ENCODE peak calls at places on chromosomes 7 and 10, in seven cellular contexts. S is neural progenitor cell; E is thoracic aorta; Y is psoas muscle; C is CD8-positive, alpha-beta T cell; H is IMR-90; B is mammary epithelial cell. K is an unnamed sample. For H3K4me1, the result is how much of the 10 kb centered on the place peaks cover.

GRCh38 chr7:2198760-2199159 is 34.0 kb downstream of the MAD1L1 start:
- DNase-seq in S (no peak), E (no peak), Y (no peak), C (no peak), H (no peak), B (no peak), K (no peak)

GRCh38 chr10:92208736-92209135 is 82.1 kb downstream of the CPEB3 start:
- DNase-seq in S (no peak), E (no peak), Y (no peak), C (no peak), H (peak), B (peak), K (no peak)

GRCh38 chr7:19051767-19052375 is 65.6 kb downstream of the TWIST1 start:
- DNase-seq in S (peak), E (no peak), Y (no peak), C (no peak), H (peak), B (peak), K (no peak)

GRCh38 chr10:86716466-86716865 is 40.0 kb upstream of the BMPR1A start:
- DNase-seq in S (no peak), E (no peak), Y (no peak), C (no peak), H (no peak), B (no peak), K (no peak)

GRCh38 chr7:47088329-47089067 is 493.4 kb downstream of the TNS3 start:
- DNase-seq in S (peak), E (no peak), Y (peak), C (no peak), H (peak), B (peak), K (no peak)

GRCh38 chr10:51006686-51007085 is 67.6 kb upstream of the PRKG1 start:
- DNase-seq in S (no peak), E (no peak), Y (no peak), C (no peak), H (no peak), B (no peak), K (no peak)

GRCh38 chr7:129914536-129915272 is 38.1 kb downstream of the UBE2H start:
- DNase-seq in S (no peak), E (no peak), Y (no peak), C (peak), H (no peak), B (no peak), K (no peak)

GRCh38 chr7:117338020-117338419 is 15.2 kb upstream of the WNT2 start:
- DNase-seq in S (no peak), E (no peak), Y (no peak), C (no peak), H (peak), B (no peak), K (no peak)

GRCh38 chr7:21603477-21603876 is 60.6 kb downstream of the DNAH11 start:
- DNase-seq in S (no peak), E (no peak), Y (no peak), C (no peak), H (no peak), B (no peak), K (no peak)

GRCh38 chr10:50025627-50026026 is 37.4 kb downstream of the AGAP6 start:
- DNase-seq in S (no peak), E (no peak), Y (no peak), C (no peak), H (no peak), B (no peak), K (no peak)

GRCh38 chr10:21494221-21495001 is 31.1 kb downstream of the SKIDA1 start:
- DNase-seq in S (peak), E (no peak), Y (peak), C (no peak), H (no peak), B (no peak), K (no peak)

GRCh38 chr10:49277973-49278372 is 21.0 kb upstream of the C10orf71 start:
- DNase-seq in S (no peak), E (no peak), Y (no peak), C (no peak), H (no peak), B (no peak), K (peak)

GRCh38 chr7:47893721-47894365 is 54.4 kb downstream of the PKD1L1 start:
- DNase-seq in S (no peak), E (no peak), Y (no peak), C (no peak), H (no peak), B (peak), K (no peak)

GRCh38 chr7:79615466-79615865 is 162.0 kb upstream of the MAGI2 start:
- DNase-seq in S (no peak), E (no peak), Y (no peak), C (no peak), H (peak), B (peak), K (no peak)

GRCh38 chr7:100819586-100819985 is 7.7 kb downstream of the EPHB4 start:
- DNase-seq in S (no peak), E (no peak), Y (no peak), C (no peak), H (no peak), B (no peak), K (no peak)

GRCh38 chr7:140060243-140060630 is 2.5 kb downstream of the PARP12 start:
- DNase-seq in S (no peak), E (no peak), Y (no peak), C (no peak), H (no peak), B (peak), K (no peak)

GRCh38 chr7:91089382-91089963 is 174.8 kb upstream of the FZD1 start:
- DNase-seq in S (peak), E (no peak), Y (no peak), C (no peak), H (peak), B (peak), K (no peak)

GRCh38 chr7:18212308-18212707 is 184.7 kb upstream of the PRPS1L1 start:
- DNase-seq in S (no peak), E (no peak), Y (no peak), C (no peak), H (no peak), B (no peak), K (no peak)

GRCh38 chr10:68828833-68829232 is 1.5 kb downstream of the STOX1 start:
- DNase-seq in S (no peak), E (no peak), Y (no peak), C (no peak), H (no peak), B (no peak), K (no peak)

GRCh38 chr10:32271617-32272016 is 75.3 kb downstream of the EPC1 start:
- DNase-seq in S (no peak), E (no peak), Y (no peak), C (no peak), H (peak), B (peak), K (no peak)

GRCh38 chr7:34165927-34166550 is 260.7 kb downstream of the BMPER start:
- DNase-seq in S (peak), E (no peak), Y (no peak), C (no peak), H (peak), B (peak), K (no peak)

GRCh38 chr7:45563804-45564461 is 10.2 kb upstream of the ADCY1 start:
- DNase-seq in S (no peak), E (no peak), Y (no peak), C (no peak), H (no peak), B (no peak), K (no peak)

GRCh38 chr10:50501899-50502556 is 121.7 kb downstream of the SGMS1 start:
- DNase-seq in S (no peak), E (no peak), Y (no peak), C (no peak), H (no peak), B (peak), K (no peak)

GRCh38 chr7:90061077-90061476 is 93.2 kb upstream of the STEAP1 start:
- DNase-seq in S (no peak), E (no peak), Y (no peak), C (no peak), H (no peak), B (no peak), K (no peak)

GRCh38 chr10:62527019-62527827 is 153.1 kb downstream of the ZNF365 start:
- DNase-seq in S (no peak), E (no peak), Y (no peak), C (no peak), H (no peak), B (no peak), K (no peak)

GRCh38 chr7:80505900-80506500 is 5.9 kb downstream of the GNAT3 start:
- DNase-seq in S (no peak), E (no peak), Y (no peak), C (no peak), H (no peak), B (no peak), K (no peak)

GRCh38 chr10:101896466-101896865 is 52.9 kb upstream of the KCNIP2 start:
- DNase-seq in S (no peak), E (no peak), Y (no peak), C (no peak), H (peak), B (peak), K (no peak)

GRCh38 chr7:132154695-132155471 is 421.4 kb downstream of the PLXNA4 start:
- DNase-seq in S (no peak), E (no peak), Y (no peak), C (no peak), H (no peak), B (no peak), K (no peak)

GRCh38 chr7:98557538-98558031 is 59.5 kb upstream of the NPTX2 start:
- DNase-seq in S (no peak), E (no peak), Y (no peak), C (no peak), H (no peak), B (peak), K (no peak)

GRCh38 chr7:77316219-77316978 is 99.8 kb downstream of the GSAP start:
- DNase-seq in S (no peak), E (no peak), Y (no peak), C (no peak), H (no peak), B (no peak), K (no peak)

GRCh38 chr10:124266468-124267230 is 152.1 kb downstream of the OAT start:
- DNase-seq in S (no peak), E (no peak), Y (no peak), C (no peak), H (no peak), B (peak), K (peak)

GRCh38 chr10:47309403-47310089 is 9.5 kb downstream of the GDF10 start:
- DNase-seq in S (peak), E (no peak), Y (no peak), C (no peak), H (no peak), B (no peak), K (no peak)

GRCh38 chr7:131536361-131536849 is 20.0 kb downstream of the PODXL start:
- DNase-seq in S (no peak), E (no peak), Y (no peak), C (no peak), H (no peak), B (no peak), K (no peak)

GRCh38 chr7:17532861-17533404 is 234.5 kb downstream of the AHR start:
- DNase-seq in S (no peak), E (no peak), Y (no peak), C (no peak), H (peak), B (peak), K (peak)

GRCh38 chr7:45084336-45084735 is 4.4 kb downstream of the NACAD start:
- DNase-seq in S (no peak), E (no peak), Y (no peak), C (no peak), H (no peak), B (no peak), K (no peak)

GRCh38 chr10:117198088-117198487 is 799 bp downstream of the KCNK18 start:
- DNase-seq in S (peak), E (no peak), Y (no peak), C (no peak), H (no peak), B (no peak), K (no peak)

GRCh38 chr7:129896568-129897382 is 56.0 kb downstream of the UBE2H start:
- DNase-seq in S (no peak), E (no peak), Y (no peak), C (no peak), H (peak), B (peak), K (no peak)

GRCh38 chr10:30928742-30929141 is 102.9 kb downstream of the ZNF438 start:
- DNase-seq in S (no peak), E (no peak), Y (no peak), C (no peak), H (no peak), B (no peak), K (no peak)

GRCh38 chr10:112842832-112843360 is 107.2 kb upstream of the TCF7L2 start:
- DNase-seq in S (peak), E (no peak), Y (no peak), C (no peak), H (peak), B (no peak), K (no peak)

GRCh38 chr10:112844681-112845080 is 105.4 kb upstream of the TCF7L2 start:
- DNase-seq in S (no peak), E (no peak), Y (no peak), C (no peak), H (no peak), B (no peak), K (no peak)

GRCh38 chr10:112839928-112840654 is 110.0 kb upstream of the TCF7L2 start:
- DNase-seq in S (no peak), E (no peak), Y (no peak), C (no peak), H (no peak), B (no peak), K (no peak)

GRCh38 chr10:112845145-112845544 is 104.9 kb upstream of the TCF7L2 start:
- DNase-seq in S (no peak), E (no peak), Y (no peak), C (no peak), H (no peak), B (no peak), K (no peak)

GRCh38 chr10:112843623-112844022 is 106.4 kb upstream of the TCF7L2 start:
- DNase-seq in S (no peak), E (no peak), Y (no peak), C (no peak), H (no peak), B (no peak), K (no peak)
- H3K27ac ChIP-seq in S (no peak), E (no peak), Y (no peak), C (no peak), H (no peak), B (no peak), K (no peak)

DNA sequence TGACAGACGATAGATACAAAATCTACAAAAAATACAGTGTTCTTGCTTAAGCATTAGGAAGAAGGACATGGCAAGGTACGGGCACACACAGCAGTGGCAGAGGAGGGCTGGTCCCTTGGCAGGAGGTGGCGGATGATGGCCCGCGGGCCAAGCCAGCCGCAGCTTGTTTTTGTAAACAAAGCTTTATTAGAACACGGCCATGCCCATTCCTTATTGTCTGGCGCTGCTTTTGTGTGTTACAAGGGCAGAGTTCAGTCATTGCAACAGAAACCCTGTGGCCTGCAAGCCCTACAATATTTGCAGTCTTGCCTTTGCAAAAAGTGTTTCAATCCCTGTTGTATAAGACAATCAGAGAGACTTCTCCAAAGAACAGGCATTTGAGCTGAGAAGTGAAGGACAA is 30.7 kb downstream of the FGFR2 start:
- DNase-seq in S (no peak), E (no peak), Y (no peak), C (no peak), H (no peak), B (no peak), K (no peak)
- H3K4me1 ChIP-seq in S (under half), E (under half), Y (under half), C (under half), H (under half), B (under half), K (under half)

DNA sequence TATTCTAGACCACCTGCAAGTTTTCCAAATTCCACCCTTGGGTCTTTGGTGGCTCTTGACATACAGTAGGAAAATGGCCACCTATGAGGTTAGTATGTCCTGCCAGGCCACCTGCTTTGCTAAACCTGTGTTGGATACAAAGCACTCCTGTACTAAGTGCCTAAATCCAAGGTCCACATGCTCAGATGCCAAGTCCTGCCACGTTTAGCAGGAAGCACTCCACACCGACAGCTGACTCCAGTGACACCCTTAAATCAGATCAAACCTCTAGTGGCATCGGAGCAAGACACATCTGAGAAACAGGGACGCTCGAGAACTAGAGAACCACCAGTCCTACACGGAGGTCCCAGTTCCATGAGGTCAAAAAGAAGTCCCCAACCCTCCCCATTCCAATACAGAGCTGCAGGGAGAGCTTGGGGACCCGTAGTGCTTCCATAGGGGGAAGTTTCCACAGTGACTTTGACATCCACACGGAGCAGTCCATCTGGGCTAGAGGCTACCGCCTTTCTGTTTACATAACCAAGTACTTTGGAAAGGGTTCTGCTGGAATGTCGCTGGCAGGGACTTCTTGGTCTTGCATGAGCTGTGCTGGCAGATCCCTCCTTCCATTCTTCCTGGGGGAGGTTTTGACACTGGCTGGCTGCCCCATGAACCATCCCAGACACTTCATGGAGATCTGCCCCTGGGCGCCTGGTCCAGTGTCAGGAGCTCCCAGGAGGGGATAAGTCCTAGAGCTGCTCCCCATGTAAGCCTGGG is 290.6 kb downstream of the PRPF18 start:
- DNase-seq in S (no peak), E (peak), Y (peak), C (no peak), H (peak), B (no peak), K (no peak)
- H3K27ac ChIP-seq in S (no peak), E (peak), Y (no peak), C (no peak), H (no peak), B (no peak), K (no peak)

DNA sequence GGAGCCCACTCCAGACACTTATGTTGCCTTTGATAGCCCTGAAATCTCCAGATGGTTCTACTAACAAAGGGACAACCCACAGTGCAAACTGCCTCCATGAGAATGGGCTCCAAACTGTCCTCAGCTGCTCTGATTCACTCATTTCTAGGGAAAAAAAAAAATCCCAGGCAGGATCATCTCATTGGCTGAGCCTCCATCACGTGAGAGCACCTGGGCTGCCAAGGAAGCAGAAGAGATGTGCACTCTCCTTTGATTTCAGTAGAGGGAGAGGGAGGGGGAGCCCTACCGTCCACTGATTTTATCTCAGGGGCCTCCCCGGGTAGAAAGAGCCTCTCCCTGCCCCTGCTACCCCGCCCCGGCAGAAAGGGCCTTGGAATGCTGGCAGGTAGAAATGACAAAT is 725.3 kb downstream of the PHTF2 start:
- DNase-seq in S (no peak), E (no peak), Y (no peak), C (no peak), H (no peak), B (no peak), K (no peak)
- H3K4me1 ChIP-seq in S (under half), E (under half), Y (under half), C (under half), H (under half), B (under half), K (under half)

GRCh38 chr7:988426-988911 is 5.5 kb downstream of the CYP2W1 start:
- DNase-seq in S (no peak), E (no peak), Y (no peak), C (no peak), H (no peak), B (no peak), K (no peak)

GRCh38 chr7:987909-988308 is 4.9 kb downstream of the CYP2W1 start:
- DNase-seq in S (no peak), E (no peak), Y (no peak), C (no peak), H (no peak), B (no peak), K (no peak)

GRCh38 chr7:985127-985416 is 2.1 kb downstream of the CYP2W1 start:
- DNase-seq in S (no peak), E (no peak), Y (no peak), C (no peak), H (no peak), B (no peak), K (no peak)

GRCh38 chr7:985915-986741 is 3.1 kb downstream of the CYP2W1 start:
- DNase-seq in S (no peak), E (no peak), Y (no peak), C (no peak), H (peak), B (peak), K (no peak)

GRCh38 chr7:986766-987722 is 4.1 kb downstream of the CYP2W1 start:
- DNase-seq in S (no peak), E (no peak), Y (no peak), C (no peak), H (no peak), B (no peak), K (no peak)
- H3K27ac ChIP-seq in S (no peak), E (no peak), Y (no peak), C (no peak), H (no peak), B (no peak), K (no peak)

GRCh38 chr10:499991-500390 is 189.5 kb downstream of the DIP2C start:
- DNase-seq in S (no peak), E (no peak), Y (no peak), C (no peak), H (no peak), B (no peak), K (peak)

GRCh38 chr10:497898-498451 is 191.5 kb downstream of the DIP2C start:
- DNase-seq in S (no peak), E (no peak), Y (no peak), C (no peak), H (no peak), B (no peak), K (peak)

GRCh38 chr10:501596-501995 is 187.9 kb downstream of the DIP2C start:
- DNase-seq in S (no peak), E (no peak), Y (no peak), C (no peak), H (no peak), B (peak), K (no peak)

GRCh38 chr10:498760-499435 is 190.6 kb downstream of the DIP2C start:
- DNase-seq in S (no peak), E (no peak), Y (no peak), C (no peak), H (no peak), B (no peak), K (peak)

GRCh38 chr10:500876-501275 is 188.6 kb downstream of the DIP2C start:
- DNase-seq in S (no peak), E (no peak), Y (no peak), C (no peak), H (peak), B (no peak), K (no peak)
- H3K4me1 ChIP-seq in S (under half), E (under half), Y (under half), C (under half), H (under half), B (under half), K (under half)

K was measured in RWPE2.